ENCODE peak calls at places on chromosomes 11 and 22, in eight cellular contexts. One of them, this sample, is unnamed.
A peak's percentile ranks its signal among the peaks of the same experiment; 100 is the strongest.

GRCh38 chr11:9953994-9954626 is 290.2 kb downstream of the SWAP70 start:
- DNase-seq in K562: no peak
- DNase-seq in HL-60: no peak
- DNase-seq in stomach: no peak
- DNase-seq in vagina: no peak
- DNase-seq in breast epithelium: no peak
- DNase-seq in GM23338: no peak
- DNase-seq in HepG2: no peak
- DNase-seq in this sample: no peak

GRCh38 chr11:119791701-119792151 is 62.7 kb upstream of the NECTIN1 start:
- DNase-seq in GM23338: no peak
- DNase-seq in HepG2: no peak
- DNase-seq in HL-60: no peak
- DNase-seq in vagina: no peak
- DNase-seq in K562: no peak
- DNase-seq in stomach: no peak
- DNase-seq in breast epithelium: no peak
- DNase-seq in this sample: peak; percentile 52

GRCh38 chr22:49934891-49935557 is 16.6 kb downstream of the CRELD2 start:
- DNase-seq in stomach: peak; percentile 88
- DNase-seq in breast epithelium: peak; percentile 81
- DNase-seq in vagina: no peak
- DNase-seq in HepG2: no peak
- DNase-seq in GM23338: peak; percentile 86
- DNase-seq in K562: peak; percentile 74
- DNase-seq in HL-60: peak; percentile 29
- DNase-seq in this sample: peak; percentile 93

GRCh38 chr11:132886335-132886734 is 646.0 kb downstream of the OPCML start:
- DNase-seq in K562: no peak
- DNase-seq in breast epithelium: no peak
- DNase-seq in GM23338: no peak
- DNase-seq in stomach: no peak
- DNase-seq in vagina: no peak
- DNase-seq in HL-60: no peak
- DNase-seq in HepG2: no peak
- DNase-seq in this sample: no peak

GRCh38 chr11:20355221-20356219 is 8.0 kb upstream of the HTATIP2 start:
- DNase-seq in HepG2: peak; percentile 78
- DNase-seq in stomach: peak; percentile 35
- DNase-seq in GM23338: peak; percentile 64
- DNase-seq in breast epithelium: no peak
- DNase-seq in HL-60: peak; percentile 31
- DNase-seq in vagina: no peak
- DNase-seq in K562: peak; percentile 57
- DNase-seq in this sample: no peak

GRCh38 chr22:46066691-46067090 is 83.6 kb upstream of the PPARA start:
- DNase-seq in GM23338: no peak
- DNase-seq in breast epithelium: peak; percentile 51
- DNase-seq in stomach: peak; percentile 44
- DNase-seq in HL-60: no peak
- DNase-seq in HepG2: no peak
- DNase-seq in K562: no peak
- DNase-seq in vagina: no peak
- DNase-seq in this sample: peak; percentile 63

GRCh38 chr11:131121934-131122333 is 205.7 kb upstream of the SNX19 start:
- DNase-seq in K562: no peak
- DNase-seq in HepG2: no peak
- DNase-seq in HL-60: no peak
- DNase-seq in stomach: no peak
- DNase-seq in breast epithelium: no peak
- DNase-seq in GM23338: peak; percentile 16
- DNase-seq in vagina: no peak
- DNase-seq in this sample: no peak

GRCh38 chr22:20442485-20443284 is 5.1 kb upstream of the SCARF2 start:
- DNase-seq in breast epithelium: no peak
- DNase-seq in HL-60: no peak
- DNase-seq in GM23338: no peak
- DNase-seq in K562: no peak
- DNase-seq in stomach: no peak
- DNase-seq in HepG2: no peak
- DNase-seq in vagina: no peak
- DNase-seq in this sample: no peak

GRCh38 chr11:66409226-66409625 is 11.6 kb upstream of the NPAS4 start:
- DNase-seq in stomach: no peak
- DNase-seq in HepG2: no peak
- DNase-seq in vagina: no peak
- DNase-seq in breast epithelium: no peak
- DNase-seq in GM23338: no peak
- DNase-seq in K562: no peak
- DNase-seq in HL-60: no peak
- DNase-seq in this sample: no peak

GRCh38 chr11:19076744-19077589 is 16.4 kb upstream of the MRGPRX2 start:
- DNase-seq in vagina: no peak
- DNase-seq in stomach: peak; percentile 70
- DNase-seq in breast epithelium: no peak
- DNase-seq in GM23338: peak; percentile 69
- DNase-seq in HL-60: peak; percentile 40
- DNase-seq in K562: peak; percentile 74
- DNase-seq in HepG2: peak; percentile 32
- DNase-seq in this sample: no peak

GRCh38 chr11:106021181-106021966 is 666 bp downstream of the MSANTD4 start:
- DNase-seq in HL-60: peak; percentile 9
- DNase-seq in GM23338: peak; percentile 32
- DNase-seq in vagina: no peak
- DNase-seq in stomach: no peak
- DNase-seq in breast epithelium: no peak
- DNase-seq in HepG2: peak; percentile 10
- DNase-seq in K562: peak; percentile 33
- DNase-seq in this sample: no peak
- TF ChIP-seq POLR2AphosphoS5 in HL-60: no peak
- TF ChIP-seq POLR2AphosphoS5 in GM23338: no peak
- TF ChIP-seq POLR2AphosphoS5 in vagina: no peak
- TF ChIP-seq POLR2AphosphoS5 in stomach: peak; percentile 8
- TF ChIP-seq POLR2AphosphoS5 in breast epithelium: no peak
- TF ChIP-seq POLR2AphosphoS5 in HepG2: no peak
- TF ChIP-seq POLR2AphosphoS5 in K562: no peak
- TF ChIP-seq POLR2AphosphoS5 in this sample: peak; percentile 54

GRCh38 chr11:121117753-121118152 is 16.7 kb downstream of the TECTA start:
- DNase-seq in HL-60: no peak
- DNase-seq in breast epithelium: no peak
- DNase-seq in stomach: no peak
- DNase-seq in HepG2: no peak
- DNase-seq in GM23338: no peak
- DNase-seq in vagina: no peak
- DNase-seq in K562: no peak
- DNase-seq in this sample: no peak

GRCh38 chr11:121122328-121122727 is 21.3 kb downstream of the TECTA start:
- DNase-seq in GM23338: no peak
- DNase-seq in K562: no peak
- DNase-seq in vagina: no peak
- DNase-seq in breast epithelium: no peak
- DNase-seq in HepG2: no peak
- DNase-seq in stomach: no peak
- DNase-seq in HL-60: no peak
- DNase-seq in this sample: no peak

GRCh38 chr11:121113611-121114010 is 12.6 kb downstream of the TECTA start:
- DNase-seq in vagina: peak; percentile 49
- DNase-seq in stomach: no peak
- DNase-seq in breast epithelium: no peak
- DNase-seq in GM23338: no peak
- DNase-seq in HL-60: no peak
- DNase-seq in K562: no peak
- DNase-seq in HepG2: no peak
- DNase-seq in this sample: no peak

GRCh38 chr11:121123670-121124069 is 22.6 kb downstream of the TECTA start:
- DNase-seq in vagina: no peak
- DNase-seq in GM23338: no peak
- DNase-seq in HL-60: no peak
- DNase-seq in HepG2: no peak
- DNase-seq in stomach: no peak
- DNase-seq in breast epithelium: no peak
- DNase-seq in K562: no peak
- DNase-seq in this sample: no peak

DNA sequence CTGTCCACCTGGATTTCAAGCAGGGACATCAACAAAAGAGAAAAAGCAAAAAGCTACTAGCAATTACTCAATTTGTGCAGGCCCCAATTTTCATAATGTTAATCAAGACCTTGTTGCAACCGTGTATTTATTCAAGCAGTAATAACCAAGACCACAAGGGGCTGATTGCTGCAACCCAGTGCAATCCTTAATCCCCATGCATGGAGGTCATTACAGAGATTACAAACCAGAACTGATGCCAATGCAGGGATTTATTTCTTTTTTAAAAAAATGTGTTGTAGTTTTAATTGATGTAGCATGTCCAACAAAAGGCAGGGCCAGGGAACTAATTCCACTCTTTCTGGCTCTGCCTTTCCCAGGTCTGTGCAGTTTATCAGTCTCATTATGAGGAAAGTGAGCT is 18.4 kb downstream of the TECTA start:
- DNase-seq in K562: peak; percentile 14
- DNase-seq in HL-60: no peak
- DNase-seq in GM23338: no peak
- DNase-seq in vagina: no peak
- DNase-seq in stomach: no peak
- DNase-seq in HepG2: no peak
- DNase-seq in breast epithelium: no peak
- DNase-seq in this sample: no peak
- TF ChIP-seq CTCF in K562: no peak
- TF ChIP-seq CTCF in HL-60: no peak
- TF ChIP-seq CTCF in GM23338: no peak
- TF ChIP-seq CTCF in vagina: no peak
- TF ChIP-seq CTCF in stomach: no peak
- TF ChIP-seq CTCF in HepG2: no peak
- TF ChIP-seq CTCF in breast epithelium: no peak
- TF ChIP-seq CTCF in this sample: no peak

DNA sequence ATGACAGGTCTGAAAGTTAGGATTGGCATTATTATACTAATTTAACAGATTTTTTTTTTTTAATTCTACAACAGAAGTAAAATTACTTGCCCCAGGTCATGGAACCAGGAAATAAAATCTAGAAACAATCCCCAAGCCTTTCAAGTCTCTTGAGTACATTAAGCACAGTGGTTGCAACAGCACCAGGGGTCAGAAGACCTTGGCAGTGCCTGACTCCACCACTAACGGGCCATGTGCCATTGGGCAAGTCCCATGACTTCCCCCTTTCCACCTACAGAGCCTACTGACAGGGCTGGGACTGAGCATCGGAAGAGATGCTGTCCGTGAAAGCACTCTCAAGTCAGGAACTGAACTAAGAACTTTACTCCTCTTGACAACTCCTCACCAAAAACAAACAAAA is 98.6 kb upstream of the AKIP1 start:
- DNase-seq in breast epithelium: no peak
- DNase-seq in vagina: no peak
- DNase-seq in GM23338: no peak
- DNase-seq in HL-60: peak; percentile 98
- DNase-seq in K562: no peak
- DNase-seq in HepG2: peak; percentile 35
- DNase-seq in stomach: peak; percentile 90
- DNase-seq in this sample: peak; percentile 80
- H3K4me3 ChIP-seq in breast epithelium: no peak overlapping the region
- H3K4me3 ChIP-seq in vagina: no peak overlapping the region
- H3K4me3 ChIP-seq in GM23338: no peak overlapping the region
- H3K4me3 ChIP-seq in HL-60: no peak overlapping the region
- H3K4me3 ChIP-seq in K562: no peak overlapping the region
- H3K4me3 ChIP-seq in HepG2: no peak overlapping the region
- H3K4me3 ChIP-seq in stomach: no peak overlapping the region
- H3K4me3 ChIP-seq in this sample: no peak overlapping the region

GRCh38 chr11:114259124-114259526 is 37.1 kb upstream of the NNMT start:
- DNase-seq in HL-60: peak; percentile 17
- DNase-seq in vagina: no peak
- DNase-seq in breast epithelium: no peak
- DNase-seq in K562: no peak
- DNase-seq in stomach: no peak
- DNase-seq in GM23338: no peak
- DNase-seq in HepG2: no peak
- DNase-seq in this sample: peak; percentile 87
- TF ChIP-seq POLR2AphosphoS5 in HL-60: no peak
- TF ChIP-seq POLR2AphosphoS5 in vagina: peak; percentile 32
- TF ChIP-seq POLR2AphosphoS5 in breast epithelium: peak; percentile 16
- TF ChIP-seq POLR2AphosphoS5 in K562: no peak
- TF ChIP-seq POLR2AphosphoS5 in stomach: no peak
- TF ChIP-seq POLR2AphosphoS5 in GM23338: no peak
- TF ChIP-seq POLR2AphosphoS5 in HepG2: no peak
- TF ChIP-seq POLR2AphosphoS5 in this sample: peak; percentile 66

DNA sequence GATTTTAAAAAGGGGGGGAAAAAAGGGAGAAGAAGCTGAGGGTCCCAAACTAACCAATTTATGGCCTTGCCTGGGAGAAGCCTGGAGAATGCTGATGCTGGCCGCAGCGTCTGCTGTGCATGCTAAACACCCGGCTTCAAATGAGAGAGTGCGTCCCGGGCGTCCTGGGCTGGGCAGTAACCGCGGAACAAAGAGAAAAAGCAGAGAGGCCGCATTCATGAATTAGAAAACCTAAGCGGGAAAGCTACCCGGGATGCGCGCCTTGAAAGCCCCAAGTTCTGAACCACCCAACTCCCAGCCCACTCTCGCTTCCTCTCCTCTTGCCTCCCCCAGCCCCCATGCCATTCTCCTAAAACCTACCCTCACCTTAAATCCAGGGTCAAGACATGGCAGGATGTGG is 6.5 kb downstream of the MN1 start:
- DNase-seq in K562: no peak
- DNase-seq in breast epithelium: no peak
- DNase-seq in vagina: no peak
- DNase-seq in stomach: no peak
- DNase-seq in HL-60: no peak
- DNase-seq in HepG2: no peak
- DNase-seq in GM23338: peak; percentile 83
- DNase-seq in this sample: no peak
- TF ChIP-seq CTCF in K562: no peak
- TF ChIP-seq CTCF in breast epithelium: no peak
- TF ChIP-seq CTCF in vagina: no peak
- TF ChIP-seq CTCF in stomach: no peak
- TF ChIP-seq CTCF in HL-60: no peak
- TF ChIP-seq CTCF in HepG2: no peak
- TF ChIP-seq CTCF in GM23338: no peak
- TF ChIP-seq CTCF in this sample: no peak

DNA sequence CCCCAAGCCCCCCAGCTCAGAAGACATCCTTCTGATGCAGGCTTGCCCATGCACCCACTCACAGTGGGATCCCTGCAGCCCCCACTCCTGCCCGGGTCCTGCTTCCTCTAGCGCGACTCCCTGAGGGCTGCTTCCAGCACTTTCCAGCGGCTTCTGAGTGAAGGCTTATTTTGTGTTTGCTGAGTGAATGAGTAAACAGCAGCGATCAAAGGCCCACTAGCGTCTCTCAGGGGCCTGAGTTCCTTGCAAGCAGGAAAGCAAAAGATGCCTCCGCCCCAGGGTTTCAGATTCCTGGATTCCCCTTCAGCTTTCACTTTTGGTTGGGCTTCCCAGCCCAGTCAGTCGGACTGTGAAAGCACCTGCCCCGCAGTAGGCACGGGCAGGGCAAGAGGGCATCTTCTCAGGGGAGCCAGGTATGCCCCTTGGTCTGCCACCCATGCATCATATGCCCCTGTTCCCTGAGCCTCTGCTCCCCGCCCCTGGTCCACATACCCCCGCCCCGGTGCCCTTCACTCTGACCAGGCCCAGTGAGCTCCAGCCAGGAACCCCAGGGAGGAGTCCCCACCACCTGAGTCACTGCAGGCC is 9.2 kb downstream of the FADD start:
- DNase-seq in stomach: peak; percentile 64
- DNase-seq in HL-60: no peak
- DNase-seq in breast epithelium: no peak
- DNase-seq in HepG2: peak; percentile 21
- DNase-seq in vagina: no peak
- DNase-seq in GM23338: peak; percentile 71
- DNase-seq in K562: no peak
- DNase-seq in this sample: no peak
- H3K4me3 ChIP-seq in stomach: peak overlapping the region; percentile 27
- H3K4me3 ChIP-seq in HL-60: no peak overlapping the region
- H3K4me3 ChIP-seq in breast epithelium: peak overlapping the region; percentile 52
- H3K4me3 ChIP-seq in HepG2: peak overlapping the region; percentile 63
- H3K4me3 ChIP-seq in vagina: no peak overlapping the region
- H3K4me3 ChIP-seq in GM23338: no peak overlapping the region
- H3K4me3 ChIP-seq in K562: no peak overlapping the region
- H3K4me3 ChIP-seq in this sample: no peak overlapping the region